ENCODE peak calls at places on chromosomes 3 and 15, in five cellular contexts. One of them, this sample, is unnamed.

GRCh38 chr3:58274027-58274614 is 31.9 kb upstream of the RPP14 start:
- DNase-seq in endodermal cell: no peak
- DNase-seq in suprapubic skin: no peak
- DNase-seq in fibroblast of mammary gland: no peak
- DNase-seq in cardiac fibroblast: peak
- DNase-seq in this sample: peak

GRCh38 chr3:112134335-112135124 is 1.5 kb upstream of the GCSAM start:
- DNase-seq in endodermal cell: no peak
- DNase-seq in suprapubic skin: no peak
- DNase-seq in fibroblast of mammary gland: peak
- DNase-seq in cardiac fibroblast: peak
- DNase-seq in this sample: peak

GRCh38 chr15:80072285-80072684 is 12.8 kb downstream of the ZFAND6 start:
- DNase-seq in endodermal cell: no peak
- DNase-seq in suprapubic skin: no peak
- DNase-seq in fibroblast of mammary gland: peak
- DNase-seq in cardiac fibroblast: peak
- DNase-seq in this sample: peak

GRCh38 chr15:25715536-25716413 is 147.4 kb downstream of the ATP10A start:
- DNase-seq in endodermal cell: peak
- DNase-seq in suprapubic skin: no peak
- DNase-seq in fibroblast of mammary gland: no peak
- DNase-seq in cardiac fibroblast: no peak
- DNase-seq in this sample: no peak

GRCh38 chr3:14765576-14766427 is 53.0 kb upstream of the FGD5 start:
- DNase-seq in endodermal cell: peak
- DNase-seq in suprapubic skin: no peak
- DNase-seq in fibroblast of mammary gland: no peak
- DNase-seq in cardiac fibroblast: no peak
- DNase-seq in this sample: no peak

GRCh38 chr15:80787238-80787805 is 8.2 kb downstream of the CEMIP start:
- DNase-seq in endodermal cell: peak
- DNase-seq in suprapubic skin: no peak
- DNase-seq in fibroblast of mammary gland: no peak
- DNase-seq in cardiac fibroblast: peak
- DNase-seq in this sample: peak

GRCh38 chr3:185732782-185733181 is 92.1 kb downstream of the IGF2BP2 start:
- DNase-seq in endodermal cell: peak
- DNase-seq in suprapubic skin: no peak
- DNase-seq in fibroblast of mammary gland: peak
- DNase-seq in cardiac fibroblast: peak
- DNase-seq in this sample: peak

GRCh38 chr3:50254577-50255250 is 14.2 kb upstream of the SEMA3B start:
- DNase-seq in endodermal cell: peak
- DNase-seq in suprapubic skin: peak
- DNase-seq in fibroblast of mammary gland: peak
- DNase-seq in cardiac fibroblast: peak
- DNase-seq in this sample: peak

GRCh38 chr3:69320867-69321266 is 65.0 kb downstream of the FRMD4B start:
- DNase-seq in endodermal cell: no peak
- DNase-seq in suprapubic skin: no peak
- DNase-seq in fibroblast of mammary gland: no peak
- DNase-seq in cardiac fibroblast: peak
- DNase-seq in this sample: no peak

GRCh38 chr3:131277836-131278497 is 103.6 kb upstream of the NUDT16 start:
- DNase-seq in endodermal cell: no peak
- DNase-seq in suprapubic skin: no peak
- DNase-seq in fibroblast of mammary gland: no peak
- DNase-seq in cardiac fibroblast: peak
- DNase-seq in this sample: peak

GRCh38 chr3:71000483-71000882 is 583.0 kb downstream of the FOXP1 start:
- DNase-seq in endodermal cell: no peak
- DNase-seq in suprapubic skin: no peak
- DNase-seq in fibroblast of mammary gland: no peak
- DNase-seq in cardiac fibroblast: no peak
- DNase-seq in this sample: no peak

GRCh38 chr3:38117163-38117716 is 19.7 kb downstream of the ACAA1 start:
- DNase-seq in endodermal cell: no peak
- DNase-seq in suprapubic skin: peak
- DNase-seq in fibroblast of mammary gland: no peak
- DNase-seq in cardiac fibroblast: no peak
- DNase-seq in this sample: no peak

GRCh38 chr15:79170256-79170664 is 79.7 kb upstream of the RASGRF1 start:
- DNase-seq in endodermal cell: no peak
- DNase-seq in suprapubic skin: peak
- DNase-seq in fibroblast of mammary gland: no peak
- DNase-seq in cardiac fibroblast: peak
- DNase-seq in this sample: peak

GRCh38 chr3:78540485-78540884 is 1227.3 kb downstream of the ROBO1 start:
- DNase-seq in endodermal cell: no peak
- DNase-seq in suprapubic skin: no peak
- DNase-seq in fibroblast of mammary gland: no peak
- DNase-seq in cardiac fibroblast: no peak
- DNase-seq in this sample: no peak

GRCh38 chr15:64681424-64682024 is 93.9 kb downstream of the RBPMS2 start:
- DNase-seq in endodermal cell: peak
- DNase-seq in suprapubic skin: no peak
- DNase-seq in fibroblast of mammary gland: peak
- DNase-seq in cardiac fibroblast: peak
- DNase-seq in this sample: peak

GRCh38 chr3:176219970-176220369 is 977.3 kb downstream of the TBL1XR1 start:
- DNase-seq in endodermal cell: peak
- DNase-seq in suprapubic skin: no peak
- DNase-seq in fibroblast of mammary gland: no peak
- DNase-seq in cardiac fibroblast: no peak
- DNase-seq in this sample: no peak

GRCh38 chr3:123104550-123104949 is 37.7 kb downstream of the PDIA5 start:
- DNase-seq in endodermal cell: no peak
- DNase-seq in suprapubic skin: no peak
- DNase-seq in fibroblast of mammary gland: peak
- DNase-seq in cardiac fibroblast: peak
- DNase-seq in this sample: peak

GRCh38 chr3:186502942-186503712 is 41.1 kb downstream of the CRYGS start:
- DNase-seq in endodermal cell: no peak
- DNase-seq in suprapubic skin: no peak
- DNase-seq in fibroblast of mammary gland: no peak
- DNase-seq in cardiac fibroblast: no peak
- DNase-seq in this sample: no peak

GRCh38 chr3:89372456-89372855 is 265.0 kb downstream of the EPHA3 start:
- DNase-seq in endodermal cell: no peak
- DNase-seq in suprapubic skin: no peak
- DNase-seq in fibroblast of mammary gland: peak
- DNase-seq in cardiac fibroblast: peak
- DNase-seq in this sample: peak

GRCh38 chr3:72130565-72130964 is 345.6 kb upstream of the PROK2 start:
- DNase-seq in endodermal cell: no peak
- DNase-seq in suprapubic skin: no peak
- DNase-seq in fibroblast of mammary gland: no peak
- DNase-seq in cardiac fibroblast: no peak
- DNase-seq in this sample: no peak

GRCh38 chr15:88656760-88657221 is 18.0 kb downstream of the ISG20 start:
- DNase-seq in endodermal cell: no peak
- DNase-seq in suprapubic skin: no peak
- DNase-seq in fibroblast of mammary gland: no peak
- DNase-seq in cardiac fibroblast: no peak
- DNase-seq in this sample: no peak

GRCh38 chr3:197595470-197596185 is 39.9 kb upstream of the BDH1 start:
- DNase-seq in endodermal cell: no peak
- DNase-seq in suprapubic skin: no peak
- DNase-seq in fibroblast of mammary gland: no peak
- DNase-seq in cardiac fibroblast: no peak
- DNase-seq in this sample: no peak

GRCh38 chr15:42084465-42085235 is 9.7 kb downstream of the PLA2G4D start:
- DNase-seq in endodermal cell: peak
- DNase-seq in suprapubic skin: no peak
- DNase-seq in fibroblast of mammary gland: peak
- DNase-seq in cardiac fibroblast: peak
- DNase-seq in this sample: peak

GRCh38 chr3:9503283-9503682 is 50.3 kb downstream of the LHFPL4 start:
- DNase-seq in endodermal cell: peak
- DNase-seq in suprapubic skin: peak
- DNase-seq in fibroblast of mammary gland: peak
- DNase-seq in cardiac fibroblast: peak
- DNase-seq in this sample: peak

GRCh38 chr3:160810360-160810759 is 54.3 kb downstream of the PPM1L start:
- DNase-seq in endodermal cell: no peak
- DNase-seq in suprapubic skin: no peak
- DNase-seq in fibroblast of mammary gland: peak
- DNase-seq in cardiac fibroblast: peak
- DNase-seq in this sample: no peak

GRCh38 chr3:160808838-160809237 is 52.8 kb downstream of the PPM1L start:
- DNase-seq in endodermal cell: no peak
- DNase-seq in suprapubic skin: no peak
- DNase-seq in fibroblast of mammary gland: no peak
- DNase-seq in cardiac fibroblast: no peak
- DNase-seq in this sample: no peak

GRCh38 chr3:160815280-160815679 is 59.2 kb downstream of the PPM1L start:
- DNase-seq in endodermal cell: no peak
- DNase-seq in suprapubic skin: no peak
- DNase-seq in fibroblast of mammary gland: no peak
- DNase-seq in cardiac fibroblast: no peak
- DNase-seq in this sample: no peak

GRCh38 chr3:160809453-160809852 is 53.4 kb downstream of the PPM1L start:
- DNase-seq in endodermal cell: no peak
- DNase-seq in suprapubic skin: no peak
- DNase-seq in fibroblast of mammary gland: no peak
- DNase-seq in cardiac fibroblast: no peak
- DNase-seq in this sample: no peak

GRCh38 chr3:160812304-160812703 is 56.3 kb downstream of the PPM1L start:
- DNase-seq in endodermal cell: no peak
- DNase-seq in suprapubic skin: no peak
- DNase-seq in fibroblast of mammary gland: no peak
- DNase-seq in cardiac fibroblast: no peak
- DNase-seq in this sample: no peak
- H3K4me3 ChIP-seq in endodermal cell: no peak
- H3K4me3 ChIP-seq in suprapubic skin: no peak
- H3K4me3 ChIP-seq in fibroblast of mammary gland: no peak
- H3K4me3 ChIP-seq in cardiac fibroblast: no peak
- H3K4me3 ChIP-seq in this sample: no peak

GRCh38 chr3:59970796-59971195 is 921.0 kb upstream of the CFAP20DC start:
- DNase-seq in endodermal cell: no peak
- DNase-seq in suprapubic skin: no peak
- DNase-seq in fibroblast of mammary gland: no peak
- DNase-seq in cardiac fibroblast: no peak
- DNase-seq in this sample: no peak

GRCh38 chr3:59970384-59970783 is 920.6 kb upstream of the CFAP20DC start:
- DNase-seq in endodermal cell: no peak
- DNase-seq in suprapubic skin: no peak
- DNase-seq in fibroblast of mammary gland: no peak
- DNase-seq in cardiac fibroblast: no peak
- DNase-seq in this sample: no peak

GRCh38 chr3:59968510-59968909 is 918.7 kb upstream of the CFAP20DC start:
- DNase-seq in endodermal cell: no peak
- DNase-seq in suprapubic skin: no peak
- DNase-seq in fibroblast of mammary gland: no peak
- DNase-seq in cardiac fibroblast: no peak
- DNase-seq in this sample: no peak
- TF ChIP-seq CTCF in endodermal cell: peak
- TF ChIP-seq CTCF in suprapubic skin: no peak
- TF ChIP-seq CTCF in fibroblast of mammary gland: no peak
- TF ChIP-seq CTCF in cardiac fibroblast: no peak
- TF ChIP-seq CTCF in this sample: no peak

DNA sequence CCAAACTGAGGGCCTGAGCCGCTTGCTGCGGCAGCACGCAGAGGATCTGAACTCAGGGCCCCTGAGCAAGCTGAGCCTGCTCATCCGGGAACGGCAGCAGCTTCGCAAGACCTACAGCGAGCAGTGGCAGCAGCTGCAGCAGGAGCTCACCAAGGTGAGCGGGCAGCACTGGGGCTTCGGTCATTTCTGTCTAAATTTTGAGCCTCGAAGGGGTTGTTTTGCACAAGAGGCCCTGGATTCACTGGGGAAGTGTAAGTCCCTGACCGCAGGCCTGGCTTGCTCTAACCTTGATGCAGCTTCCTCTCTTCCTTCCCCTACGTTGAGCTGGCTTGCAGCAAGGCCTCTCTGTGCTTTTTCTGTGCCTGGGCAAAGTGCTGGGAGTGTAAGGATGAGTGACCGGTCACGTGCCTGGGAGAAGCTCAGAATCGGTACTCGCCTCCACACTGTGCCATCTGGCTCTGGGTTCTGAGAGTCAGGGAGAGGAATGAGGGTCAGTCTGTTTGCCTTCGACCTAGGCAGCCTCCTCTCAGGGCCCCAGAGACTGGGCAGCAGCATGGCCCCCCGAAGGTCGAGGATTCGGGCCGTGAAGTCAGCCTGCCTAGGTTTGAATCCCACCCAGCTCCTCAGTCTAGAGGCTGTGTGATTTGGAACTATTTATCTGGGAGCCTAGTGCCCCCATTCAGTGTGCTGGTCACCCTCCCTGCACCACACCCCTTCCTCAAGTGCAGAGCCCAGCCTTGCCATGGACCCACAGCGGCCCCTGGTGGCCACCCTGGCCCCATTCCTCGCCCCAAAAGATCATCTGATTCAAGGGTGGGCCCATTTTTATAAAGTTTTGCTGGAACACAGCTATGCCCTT is 1.4 kb downstream of the FES start:
- DNase-seq in endodermal cell: peak
- DNase-seq in suprapubic skin: peak
- DNase-seq in fibroblast of mammary gland: peak
- DNase-seq in cardiac fibroblast: peak
- DNase-seq in this sample: peak
- H3K4me3 ChIP-seq in endodermal cell: no peak
- H3K4me3 ChIP-seq in suprapubic skin: peak
- H3K4me3 ChIP-seq in fibroblast of mammary gland: no peak
- H3K4me3 ChIP-seq in cardiac fibroblast: peak
- H3K4me3 ChIP-seq in this sample: peak

GRCh38 chr3:151213151-151213550 is 10.1 kb upstream of the GPR171 start:
- DNase-seq in endodermal cell: no peak
- DNase-seq in suprapubic skin: no peak
- DNase-seq in fibroblast of mammary gland: no peak
- DNase-seq in cardiac fibroblast: no peak
- DNase-seq in this sample: no peak

GRCh38 chr3:151213881-151214280 is 10.9 kb upstream of the GPR171 start:
- DNase-seq in endodermal cell: no peak
- DNase-seq in suprapubic skin: no peak
- DNase-seq in fibroblast of mammary gland: peak
- DNase-seq in cardiac fibroblast: peak
- DNase-seq in this sample: peak

GRCh38 chr3:151216641-151217040 is 13.6 kb upstream of the GPR171 start:
- DNase-seq in endodermal cell: no peak
- DNase-seq in suprapubic skin: no peak
- DNase-seq in fibroblast of mammary gland: peak
- DNase-seq in cardiac fibroblast: peak
- DNase-seq in this sample: no peak

GRCh38 chr3:151217208-151217607 is 14.2 kb upstream of the GPR171 start:
- DNase-seq in endodermal cell: no peak
- DNase-seq in suprapubic skin: no peak
- DNase-seq in fibroblast of mammary gland: no peak
- DNase-seq in cardiac fibroblast: no peak
- DNase-seq in this sample: no peak

DNA sequence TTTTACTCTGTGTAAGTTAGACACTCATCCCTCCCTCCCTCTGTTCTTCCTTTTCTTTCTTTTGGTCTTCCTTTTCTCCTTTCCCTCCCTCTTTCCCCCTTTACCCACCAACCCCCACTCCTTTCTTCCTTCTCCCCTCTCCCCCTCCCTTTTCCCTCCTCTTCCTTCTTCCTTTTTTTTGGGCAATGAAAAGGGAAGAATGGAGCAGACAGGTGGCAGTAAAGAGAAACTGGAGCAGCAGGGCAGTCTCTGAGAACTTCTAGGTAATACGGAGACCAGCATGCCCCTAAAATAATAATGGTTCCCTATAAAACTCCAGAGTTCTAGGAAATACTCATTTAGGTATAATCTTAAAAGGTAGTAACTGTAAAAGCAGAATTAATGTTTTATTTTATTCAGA is 11.4 kb upstream of the GPR171 start:
- DNase-seq in endodermal cell: no peak
- DNase-seq in suprapubic skin: no peak
- DNase-seq in fibroblast of mammary gland: no peak
- DNase-seq in cardiac fibroblast: no peak
- DNase-seq in this sample: no peak
- TF ChIP-seq CTCF in endodermal cell: peak
- TF ChIP-seq CTCF in suprapubic skin: no peak
- TF ChIP-seq CTCF in fibroblast of mammary gland: no peak
- TF ChIP-seq CTCF in cardiac fibroblast: no peak
- TF ChIP-seq CTCF in this sample: peak